ENCODE peak calls at places on chromosome 10, in seven cellular contexts. X, U, S, N, L, H and T are unnamed samples.

GRCh38 chr10:1037098-1037497 is 11.4 kb upstream of the IDI2 start:
- DNase-seq in U (no peak), H (no peak), N (no peak), S (no peak), L (no peak), X (no peak), T (no peak)

GRCh38 chr10:96431211-96431970 is 72.6 kb upstream of the OPALIN start:
- DNase-seq in U (no peak), X (no peak), N (no peak), L (no peak), H (no peak), S (no peak), T (no peak)

GRCh38 chr10:31947144-31947926 is 18.7 kb upstream of the ARHGAP12 start:
- DNase-seq in L (peak), U (peak), H (no peak), N (peak), X (no peak), S (no peak), T (no peak)

GRCh38 chr10:53702489-53702888 is 929.9 kb upstream of the MBL2 start:
- DNase-seq in U (no peak), N (no peak), H (no peak), X (no peak), L (no peak), S (no peak), T (no peak)

GRCh38 chr10:33133557-33133956 is 175.5 kb upstream of the ITGB1 start:
- DNase-seq in X (no peak), H (no peak), S (no peak), L (no peak), N (peak), U (no peak), T (no peak)

GRCh38 chr10:90480466-90480865 is 377.4 kb downstream of the HTR7 start:
- DNase-seq in H (no peak), S (no peak), N (no peak), U (no peak), X (no peak), L (no peak), T (no peak)

GRCh38 chr10:14652067-14652466 is 122.6 kb downstream of the FAM107B start:
- DNase-seq in X (no peak), H (no peak), L (no peak), N (no peak), U (no peak), S (no peak), T (no peak)

GRCh38 chr10:71045188-71045841 is 156.9 kb upstream of the PCBD1 start:
- DNase-seq in S (no peak), U (no peak), L (no peak), N (no peak), H (no peak), X (no peak), T (no peak)

GRCh38 chr10:30502266-30503058 is 68.5 kb downstream of the MAP3K8 start:
- DNase-seq in L (no peak), X (peak), U (no peak), S (peak), N (no peak), H (no peak), T (no peak)

GRCh38 chr10:113097046-113097415 is 147.0 kb downstream of the TCF7L2 start:
- DNase-seq in X (no peak), N (no peak), H (no peak), S (no peak), L (no peak), U (no peak), T (no peak)

GRCh38 chr10:80855348-80855971 is 317.8 kb downstream of the SH2D4B start:
- DNase-seq in N (peak), S (peak), L (no peak), H (no peak), X (no peak), U (no peak), T (peak)

GRCh38 chr10:70508912-70509366 is 30.4 kb downstream of the PALD1 start:
- DNase-seq in X (peak), H (no peak), U (no peak), L (no peak), N (no peak), S (peak), T (no peak)

GRCh38 chr10:43846187-43846680 is 197.6 kb upstream of the ZNF32 start:
- DNase-seq in N (peak), U (peak), S (no peak), H (no peak), L (no peak), X (no peak), T (no peak)

GRCh38 chr10:70742537-70743429 is 42.4 kb downstream of the TBATA start:
- DNase-seq in H (no peak), N (no peak), U (peak), S (no peak), X (peak), L (no peak), T (no peak)

GRCh38 chr10:92695679-92696605 is 6.2 kb downstream of the HHEX start:
- DNase-seq in L (no peak), X (no peak), U (peak), H (no peak), N (no peak), S (peak), T (no peak)

DNA sequence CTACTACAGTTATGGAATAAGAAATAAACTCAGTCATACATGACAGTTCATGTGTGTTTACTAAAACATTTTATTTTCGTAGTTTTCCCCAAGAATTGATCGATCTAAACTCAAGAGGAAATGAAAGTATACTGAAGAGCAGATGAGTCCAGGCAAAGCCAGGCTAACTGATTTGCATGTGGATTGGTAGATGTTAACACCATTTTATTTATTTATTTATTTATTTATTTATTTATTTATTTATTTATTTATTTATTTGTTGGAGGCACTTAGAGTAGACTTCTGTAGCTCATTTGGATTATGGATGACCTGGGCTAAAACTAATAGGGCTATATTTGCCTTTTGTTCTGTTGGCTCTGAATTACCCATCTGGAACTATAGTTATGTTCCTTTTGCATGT is 68.5 kb upstream of the DKK1 start:
- DNase-seq in U (no peak), L (no peak), N (no peak), H (no peak), X (no peak), S (no peak), T (no peak)
- TF ChIP-seq CTCF in U (no peak), L (no peak), N (no peak), H (no peak), X (no peak), S (no peak), T (no peak)

DNA sequence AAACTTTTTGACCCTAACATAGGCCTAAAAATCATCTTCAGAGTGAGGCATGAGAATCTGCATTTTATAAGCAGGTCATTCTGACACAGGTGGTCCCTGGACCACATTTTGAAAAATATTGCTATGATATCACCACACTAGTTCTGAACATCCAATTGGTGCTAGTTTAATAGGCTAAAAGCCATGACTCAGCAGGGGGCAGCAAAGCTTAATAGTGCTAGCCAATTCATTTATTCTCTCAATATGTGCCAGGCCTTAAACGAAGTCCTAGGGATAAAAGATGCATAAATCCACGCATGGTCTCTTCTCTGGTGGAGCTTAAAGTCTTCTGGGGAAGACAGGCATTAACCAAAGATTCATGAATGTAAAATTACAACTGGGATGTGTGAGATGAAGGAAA is 10.2 kb upstream of the SLC25A28 start:
- DNase-seq in X (peak), U (peak), H (no peak), S (peak), N (peak), L (no peak), T (no peak)
- TF ChIP-seq CTCF in X (peak), U (peak), H (no peak), S (peak), N (peak), L (peak), T (peak)

DNA sequence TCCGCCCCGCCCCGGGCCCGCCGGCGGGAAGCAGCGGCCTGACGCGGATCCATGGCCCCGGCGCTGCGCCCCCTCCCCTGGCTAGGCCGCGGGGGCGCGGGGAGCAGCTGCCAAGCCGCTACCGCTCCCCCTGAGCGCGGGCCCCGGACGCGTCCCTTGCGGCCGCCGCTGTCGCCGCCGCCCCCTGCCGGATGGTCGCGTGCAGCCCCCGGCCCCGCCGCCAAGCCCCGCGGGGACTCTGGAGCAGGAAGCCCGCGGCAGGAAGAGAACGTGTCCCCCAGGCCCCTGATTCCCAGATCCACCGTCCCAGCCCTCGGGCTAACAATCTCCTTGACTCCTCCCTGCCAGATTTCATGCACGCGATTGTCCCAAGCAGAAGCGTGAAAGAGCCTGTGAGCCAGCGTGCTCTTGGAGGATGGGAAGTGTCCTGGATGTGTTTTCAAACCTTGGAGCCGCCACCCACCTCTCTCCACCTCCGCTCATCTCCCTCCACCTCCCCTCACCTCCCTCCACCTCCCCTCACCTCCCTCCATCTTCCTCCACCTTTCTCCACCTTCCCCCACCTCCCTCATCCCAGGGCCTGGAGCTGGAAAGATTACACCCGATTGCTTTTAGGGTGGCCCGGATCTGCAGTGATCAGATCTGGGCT is 419 bp upstream of the PRTFDC1 start:
- DNase-seq in N (no peak), X (peak), S (peak), H (peak), U (peak), L (no peak), T (no peak)
- TF ChIP-seq CTCF in N (no peak), X (no peak), S (peak), H (no peak), U (no peak), L (peak), T (peak)

DNA sequence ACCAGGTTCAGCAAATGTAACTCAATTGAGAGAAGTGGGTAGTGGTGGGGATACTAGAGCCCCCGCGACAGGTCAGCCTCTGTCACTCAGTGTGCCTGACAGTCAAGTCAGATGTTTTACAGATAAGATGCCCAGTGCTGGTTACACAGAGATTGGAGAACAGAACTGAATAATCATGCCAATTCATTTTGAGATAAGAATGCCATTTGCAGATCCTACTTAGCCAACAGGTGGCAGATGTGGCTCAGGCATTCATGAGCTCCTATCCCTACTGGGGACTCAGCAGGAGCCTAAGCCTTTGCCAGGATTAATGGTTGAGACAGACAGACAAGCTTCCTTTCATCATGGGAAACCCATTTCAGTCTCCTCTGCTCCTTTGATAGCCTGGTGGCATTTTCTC is 137.8 kb downstream of the MAPK8 start:
- DNase-seq in L (no peak), S (no peak), H (no peak), N (peak), U (peak), X (no peak), T (no peak)
- TF ChIP-seq CTCF in L (peak), S (no peak), H (no peak), N (peak), U (peak), X (no peak), T (peak)

GRCh38 chr10:88117869-88118632 is 254.6 kb downstream of the PTEN start:
- DNase-seq in N (no peak), U (no peak), H (no peak), L (no peak), S (no peak), X (no peak), T (no peak)
- TF ChIP-seq CTCF in N (no peak), U (peak), H (no peak), L (peak), S (peak), X (no peak), T (no peak)

GRCh38 chr10:129236411-129236810 is 230.6 kb upstream of the MGMT start:
- DNase-seq in L (no peak), X (no peak), U (no peak), N (no peak), H (no peak), S (no peak), T (no peak)

GRCh38 chr10:129233351-129234148 is 233.5 kb upstream of the MGMT start:
- DNase-seq in H (no peak), X (no peak), U (no peak), N (no peak), L (no peak), S (no peak), T (no peak)

DNA sequence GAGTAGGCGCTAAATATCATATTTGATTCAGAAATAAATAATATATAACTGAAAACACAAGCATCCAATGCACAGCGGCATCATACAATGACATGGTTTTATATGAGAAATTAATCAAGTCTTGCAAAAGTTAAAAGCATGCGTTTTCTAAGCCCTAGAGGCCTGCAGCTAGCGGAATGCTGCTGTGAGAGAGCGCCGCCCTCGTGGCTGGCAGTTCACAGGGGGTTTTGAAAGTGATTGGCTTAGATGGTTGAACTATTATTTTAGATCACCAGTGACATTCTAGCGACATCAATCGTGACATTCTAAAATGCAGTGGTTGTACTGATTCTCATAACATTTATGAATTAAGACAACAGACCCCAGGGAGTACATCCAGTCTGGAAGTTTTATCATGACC is 235.2 kb upstream of the MGMT start:
- DNase-seq in X (no peak), S (no peak), U (no peak), H (no peak), N (no peak), L (no peak), T (no peak)
- TF ChIP-seq CTCF in X (no peak), S (no peak), U (no peak), H (no peak), N (no peak), L (no peak), T (no peak)

GRCh38 chr10:74163313-74164068 is 12.5 kb downstream of the ADK start:
- DNase-seq in N (no peak), H (no peak), S (no peak), U (no peak), L (no peak), X (no peak), T (no peak)
- TF ChIP-seq CTCF in N (no peak), H (no peak), S (no peak), U (no peak), L (no peak), X (no peak), T (no peak)

GRCh38 chr10:61902448-61903183 is 1.1 kb downstream of the ARID5B start:
- DNase-seq in X (peak), U (peak), H (no peak), N (peak), L (no peak), S (peak), T (no peak)
- TF ChIP-seq CTCF in X (no peak), U (peak), H (no peak), N (no peak), L (peak), S (no peak), T (peak)